ENCODE peak calls at places on chromosomes 3 and 15, in seven cellular contexts. One of them, this sample, is unnamed.

GRCh38 chr3:52682016-52682415 is 3.7 kb downstream of the PBRM1 start:
- DNase-seq in GM12878: no peak
- DNase-seq in IMR-90: peak
- DNase-seq in WTC11: no peak
- DNase-seq in H1: no peak
- DNase-seq in HepG2: peak
- DNase-seq in A549: peak
- DNase-seq in this sample: peak

GRCh38 chr3:157785071-157785826 is 282.0 kb upstream of the VEPH1 start:
- DNase-seq in A549: peak
- DNase-seq in WTC11: no peak
- DNase-seq in HepG2: peak
- DNase-seq in GM12878: no peak
- DNase-seq in IMR-90: peak
- DNase-seq in H1: no peak
- DNase-seq in this sample: peak

GRCh38 chr15:70267879-70268278 is 170.2 kb upstream of the TLE3 start:
- DNase-seq in H1: no peak
- DNase-seq in GM12878: no peak
- DNase-seq in A549: no peak
- DNase-seq in IMR-90: peak
- DNase-seq in WTC11: no peak
- DNase-seq in HepG2: no peak
- DNase-seq in this sample: no peak

GRCh38 chr15:83556068-83556467 is 97.9 kb upstream of the ADAMTSL3 start:
- DNase-seq in IMR-90: no peak
- DNase-seq in WTC11: no peak
- DNase-seq in HepG2: no peak
- DNase-seq in GM12878: no peak
- DNase-seq in A549: no peak
- DNase-seq in H1: no peak
- DNase-seq in this sample: no peak

GRCh38 chr3:144085964-144086363 is 114.3 kb downstream of the DIPK2A start:
- DNase-seq in IMR-90: peak
- DNase-seq in H1: no peak
- DNase-seq in A549: peak
- DNase-seq in GM12878: no peak
- DNase-seq in HepG2: no peak
- DNase-seq in WTC11: no peak
- DNase-seq in this sample: peak

GRCh38 chr15:70955151-70955550 is 62.5 kb downstream of the LRRC49 start:
- DNase-seq in A549: no peak
- DNase-seq in HepG2: no peak
- DNase-seq in H1: no peak
- DNase-seq in WTC11: no peak
- DNase-seq in GM12878: no peak
- DNase-seq in IMR-90: peak
- DNase-seq in this sample: no peak

GRCh38 chr3:79032686-79033318 is 735.0 kb downstream of the ROBO1 start:
- DNase-seq in HepG2: peak
- DNase-seq in GM12878: no peak
- DNase-seq in H1: no peak
- DNase-seq in WTC11: no peak
- DNase-seq in A549: peak
- DNase-seq in IMR-90: peak
- DNase-seq in this sample: no peak

GRCh38 chr15:64686130-64686735 is 89.2 kb downstream of the RBPMS2 start:
- DNase-seq in WTC11: no peak
- DNase-seq in A549: peak
- DNase-seq in GM12878: no peak
- DNase-seq in H1: no peak
- DNase-seq in IMR-90: peak
- DNase-seq in HepG2: peak
- DNase-seq in this sample: peak

GRCh38 chr3:130773371-130773770 is 26.7 kb upstream of the PIK3R4 start:
- DNase-seq in GM12878: no peak
- DNase-seq in HepG2: no peak
- DNase-seq in H1: no peak
- DNase-seq in WTC11: no peak
- DNase-seq in IMR-90: no peak
- DNase-seq in A549: no peak
- DNase-seq in this sample: no peak

GRCh38 chr3:175398676-175399075 is 539.5 kb downstream of the NAALADL2 start:
- DNase-seq in A549: no peak
- DNase-seq in HepG2: no peak
- DNase-seq in WTC11: no peak
- DNase-seq in H1: no peak
- DNase-seq in GM12878: no peak
- DNase-seq in IMR-90: peak
- DNase-seq in this sample: no peak

GRCh38 chr3:130645261-130645660 is 101.4 kb downstream of the PIK3R4 start:
- DNase-seq in H1: no peak
- DNase-seq in GM12878: no peak
- DNase-seq in WTC11: no peak
- DNase-seq in HepG2: no peak
- DNase-seq in A549: no peak
- DNase-seq in IMR-90: no peak
- DNase-seq in this sample: no peak

GRCh38 chr15:73873889-73874511 is 636 bp downstream of the TBC1D21 start:
- DNase-seq in H1: no peak
- DNase-seq in A549: peak
- DNase-seq in GM12878: no peak
- DNase-seq in HepG2: peak
- DNase-seq in IMR-90: peak
- DNase-seq in WTC11: no peak
- DNase-seq in this sample: peak

GRCh38 chr3:39275052-39275451 is 4.8 kb downstream of the CX3CR1 start:
- DNase-seq in HepG2: no peak
- DNase-seq in IMR-90: peak
- DNase-seq in A549: no peak
- DNase-seq in H1: no peak
- DNase-seq in GM12878: no peak
- DNase-seq in WTC11: no peak
- DNase-seq in this sample: no peak

GRCh38 chr3:183122257-183122932 is 23.1 kb upstream of the MCCC1 start:
- DNase-seq in A549: peak
- DNase-seq in H1: no peak
- DNase-seq in GM12878: no peak
- DNase-seq in WTC11: no peak
- DNase-seq in IMR-90: peak
- DNase-seq in HepG2: peak
- DNase-seq in this sample: peak

GRCh38 chr3:119360736-119361462 is 66.7 kb downstream of the ARHGAP31 start:
- DNase-seq in HepG2: no peak
- DNase-seq in GM12878: no peak
- DNase-seq in WTC11: no peak
- DNase-seq in IMR-90: no peak
- DNase-seq in A549: no peak
- DNase-seq in H1: no peak
- DNase-seq in this sample: no peak

GRCh38 chr3:126746395-126747177 is 42.5 kb downstream of the CHCHD6 start:
- DNase-seq in WTC11: no peak
- DNase-seq in A549: peak
- DNase-seq in IMR-90: peak
- DNase-seq in H1: no peak
- DNase-seq in HepG2: peak
- DNase-seq in GM12878: no peak
- DNase-seq in this sample: peak

GRCh38 chr3:101195951-101196713 is 124.2 kb downstream of the IMPG2 start:
- DNase-seq in HepG2: peak
- DNase-seq in A549: peak
- DNase-seq in H1: no peak
- DNase-seq in IMR-90: peak
- DNase-seq in WTC11: no peak
- DNase-seq in GM12878: no peak
- DNase-seq in this sample: no peak

GRCh38 chr3:56452085-56452484 is 16.2 kb downstream of the ERC2 start:
- DNase-seq in WTC11: no peak
- DNase-seq in A549: no peak
- DNase-seq in IMR-90: no peak
- DNase-seq in H1: no peak
- DNase-seq in HepG2: no peak
- DNase-seq in GM12878: no peak
- DNase-seq in this sample: no peak

GRCh38 chr3:127411083-127411727 is 123.4 kb upstream of the PRR20G start:
- DNase-seq in A549: no peak
- DNase-seq in WTC11: peak
- DNase-seq in IMR-90: no peak
- DNase-seq in HepG2: no peak
- DNase-seq in H1: no peak
- DNase-seq in GM12878: no peak
- DNase-seq in this sample: peak

GRCh38 chr3:33883538-33884203 is 85.2 kb downstream of the PDCD6IP start:
- DNase-seq in GM12878: no peak
- DNase-seq in HepG2: peak
- DNase-seq in A549: peak
- DNase-seq in WTC11: no peak
- DNase-seq in H1: no peak
- DNase-seq in IMR-90: peak
- DNase-seq in this sample: peak

GRCh38 chr15:29268706-29269484 is 727 bp downstream of the NSMCE3 start:
- DNase-seq in WTC11: peak
- DNase-seq in H1: no peak
- DNase-seq in GM12878: peak
- DNase-seq in HepG2: no peak
- DNase-seq in IMR-90: peak
- DNase-seq in A549: peak
- DNase-seq in this sample: peak

GRCh38 chr15:93420050-93420452 is 331.0 kb upstream of the RGMA start:
- DNase-seq in H1: peak
- DNase-seq in WTC11: no peak
- DNase-seq in A549: no peak
- DNase-seq in IMR-90: no peak
- DNase-seq in GM12878: no peak
- DNase-seq in HepG2: no peak
- DNase-seq in this sample: no peak

GRCh38 chr15:91055548-91056331 is 33.3 kb upstream of the VPS33B start:
- DNase-seq in H1: peak
- DNase-seq in A549: peak
- DNase-seq in IMR-90: peak
- DNase-seq in WTC11: peak
- DNase-seq in HepG2: peak
- DNase-seq in GM12878: peak
- DNase-seq in this sample: no peak

GRCh38 chr3:115663414-115663813 is 40.1 kb downstream of the GAP43 start:
- DNase-seq in HepG2: no peak
- DNase-seq in IMR-90: no peak
- DNase-seq in A549: no peak
- DNase-seq in WTC11: no peak
- DNase-seq in H1: no peak
- DNase-seq in GM12878: no peak
- DNase-seq in this sample: no peak

GRCh38 chr3:138441256-138441655 is 6.8 kb downstream of the ESYT3 start:
- DNase-seq in WTC11: no peak
- DNase-seq in A549: no peak
- DNase-seq in HepG2: no peak
- DNase-seq in H1: no peak
- DNase-seq in GM12878: no peak
- DNase-seq in IMR-90: no peak
- DNase-seq in this sample: no peak

GRCh38 chr15:77475898-77476297 is 55.2 kb downstream of the HMG20A start:
- DNase-seq in IMR-90: no peak
- DNase-seq in A549: no peak
- DNase-seq in GM12878: no peak
- DNase-seq in HepG2: no peak
- DNase-seq in WTC11: peak
- DNase-seq in H1: no peak
- DNase-seq in this sample: no peak

GRCh38 chr15:95277266-95277665 is 1045.9 kb downstream of the MCTP2 start:
- DNase-seq in IMR-90: peak
- DNase-seq in GM12878: no peak
- DNase-seq in WTC11: no peak
- DNase-seq in A549: no peak
- DNase-seq in HepG2: no peak
- DNase-seq in H1: no peak
- DNase-seq in this sample: no peak

GRCh38 chr3:121924734-121925133 is 30.5 kb downstream of the SLC15A2 start:
- DNase-seq in H1: no peak
- DNase-seq in A549: no peak
- DNase-seq in WTC11: no peak
- DNase-seq in IMR-90: no peak
- DNase-seq in HepG2: no peak
- DNase-seq in GM12878: no peak
- DNase-seq in this sample: peak

GRCh38 chr3:70855139-70855538 is 542.7 kb upstream of the MDFIC2 start:
- DNase-seq in HepG2: no peak
- DNase-seq in H1: no peak
- DNase-seq in GM12878: no peak
- DNase-seq in IMR-90: peak
- DNase-seq in WTC11: no peak
- DNase-seq in A549: no peak
- DNase-seq in this sample: no peak
- TF ChIP-seq USF2 in HepG2: no peak
- TF ChIP-seq USF2 in H1: no peak
- TF ChIP-seq USF2 in GM12878: no peak
- TF ChIP-seq USF2 in IMR-90: no peak
- TF ChIP-seq USF2 in WTC11: no peak
- TF ChIP-seq USF2 in A549: no peak
- TF ChIP-seq USF2 in this sample: no peak

GRCh38 chr15:24880663-24881062 is 74.1 kb upstream of the SNRPN start:
- DNase-seq in H1: no peak
- DNase-seq in A549: no peak
- DNase-seq in WTC11: no peak
- DNase-seq in GM12878: no peak
- DNase-seq in IMR-90: no peak
- DNase-seq in HepG2: no peak
- DNase-seq in this sample: no peak

GRCh38 chr15:24886538-24886937 is 68.2 kb upstream of the SNRPN start:
- DNase-seq in GM12878: no peak
- DNase-seq in A549: no peak
- DNase-seq in WTC11: no peak
- DNase-seq in H1: no peak
- DNase-seq in HepG2: no peak
- DNase-seq in IMR-90: no peak
- DNase-seq in this sample: no peak
- TF ChIP-seq USF2 in GM12878: no peak
- TF ChIP-seq USF2 in A549: no peak
- TF ChIP-seq USF2 in WTC11: no peak
- TF ChIP-seq USF2 in H1: no peak
- TF ChIP-seq USF2 in HepG2: no peak
- TF ChIP-seq USF2 in IMR-90: no peak
- TF ChIP-seq USF2 in this sample: no peak

GRCh38 chr3:37768107-37768809 is 93.4 kb upstream of the CTDSPL start:
- DNase-seq in WTC11: no peak
- DNase-seq in A549: peak
- DNase-seq in HepG2: peak
- DNase-seq in H1: no peak
- DNase-seq in IMR-90: peak
- DNase-seq in GM12878: no peak
- DNase-seq in this sample: no peak
- TF ChIP-seq USF2 in WTC11: no peak
- TF ChIP-seq USF2 in A549: no peak
- TF ChIP-seq USF2 in HepG2: no peak
- TF ChIP-seq USF2 in H1: no peak
- TF ChIP-seq USF2 in IMR-90: no peak
- TF ChIP-seq USF2 in GM12878: no peak
- TF ChIP-seq USF2 in this sample: no peak

GRCh38 chr3:57692404-57693191 is at the start of gene DENND6A:
- DNase-seq in HepG2: peak
- DNase-seq in IMR-90: peak
- DNase-seq in WTC11: peak
- DNase-seq in H1: peak
- DNase-seq in A549: peak
- DNase-seq in GM12878: peak
- DNase-seq in this sample: peak
- TF ChIP-seq USF2 in HepG2: peak
- TF ChIP-seq USF2 in IMR-90: peak
- TF ChIP-seq USF2 in WTC11: peak
- TF ChIP-seq USF2 in H1: peak
- TF ChIP-seq USF2 in A549: peak
- TF ChIP-seq USF2 in GM12878: peak
- TF ChIP-seq USF2 in this sample: peak

This sample was measured in K562.